ENCODE peak calls at places on chromosomes 5 and 9, in seven cellular contexts. E is ecto neural progenitor cell; K is T-helper 2 cell; Q is heart left ventricle; M is NAMALWA; D is AML-193; R is stimulated activated CD4-positive, alpha-beta T cell treated with anti-CD3 and anti-CD28 coated beads, TNF-alpha, amount 100 ng/mL, for 4 hours. U is an unnamed sample.

GRCh38 chr5:126939887-126940286 is 90.5 kb downstream of the MARCHF3 start:
- DNase-seq in E (no peak), K (no peak), Q (no peak), M (no peak), D (no peak), R (no peak), U (no peak)

GRCh38 chr9:110303136-110303535 is 34.5 kb downstream of the TXNDC8 start:
- DNase-seq in E (no peak), K (no peak), Q (no peak), M (no peak), D (peak; percentile 83), R (no peak), U (no peak)

GRCh38 chr9:69785757-69786156 is 25.9 kb upstream of the PTAR1 start:
- DNase-seq in E (no peak), K (no peak), Q (no peak), M (peak; percentile 8), D (no peak), R (no peak), U (peak; percentile 24)

GRCh38 chr9:117188394-117188793 is 226.5 kb downstream of the ASTN2 start:
- DNase-seq in E (no peak), K (no peak), Q (no peak), M (no peak), D (no peak), R (no peak), U (no peak)

GRCh38 chr9:133619791-133620190 is 10.6 kb upstream of the FAM163B start:
- DNase-seq in E (no peak), K (no peak), Q (no peak), M (peak; percentile 69), D (no peak), R (peak; percentile 56), U (no peak)

GRCh38 chr5:99973779-99974178 is 561.4 kb upstream of the FAM174A start:
- DNase-seq in E (no peak), K (no peak), Q (no peak), M (no peak), D (no peak), R (no peak), U (no peak)

GRCh38 chr5:41856644-41857491 is 13.4 kb downstream of the OXCT1 start:
- DNase-seq in E (peak; percentile 52), K (no peak), Q (no peak), M (peak; percentile 85), D (peak; percentile 53), R (peak; percentile 40), U (peak; percentile 36)

GRCh38 chr5:541888-542692 is 17.8 kb upstream of the SLC9A3 start:
- DNase-seq in E (no peak), K (peak; percentile 7), Q (peak; percentile 20), M (no peak), D (no peak), R (no peak), U (no peak)

GRCh38 chr9:124260769-124261603 is 3.2 kb downstream of the NEK6 start:
- DNase-seq in E (no peak), K (no peak), Q (no peak), M (peak; percentile 31), D (peak; percentile 94), R (no peak), U (peak; percentile 2)

GRCh38 chr9:121333950-121334773 is 35.9 kb downstream of the STOM start:
- DNase-seq in E (no peak), K (no peak), Q (peak; percentile 59), M (no peak), D (no peak), R (no peak), U (no peak)

GRCh38 chr9:121811140-121811539 is 159.7 kb downstream of the DAB2IP start:
- DNase-seq in E (no peak), K (no peak), Q (no peak), M (no peak), D (no peak), R (no peak), U (peak; percentile 28)

GRCh38 chr9:14593406-14593805 is 99.8 kb downstream of the ZDHHC21 start:
- DNase-seq in E (no peak), K (no peak), Q (no peak), M (no peak), D (no peak), R (no peak), U (no peak)

GRCh38 chr9:70156729-70157128 is 102.0 kb upstream of the SMC5 start:
- DNase-seq in E (no peak), K (no peak), Q (no peak), M (no peak), D (no peak), R (no peak), U (no peak)

GRCh38 chr9:133210609-133211008 is 1.6 kb upstream of the OBP2B start:
- DNase-seq in E (no peak), K (no peak), Q (no peak), M (no peak), D (no peak), R (no peak), U (no peak)

GRCh38 chr9:133309608-133310007 is 26.4 kb downstream of the SURF6 start:
- DNase-seq in E (no peak), K (no peak), Q (no peak), M (no peak), D (no peak), R (no peak), U (no peak)

GRCh38 chr5:55993628-55994501 is 898 bp downstream of the IL6ST start:
- DNase-seq in E (no peak), K (no peak), Q (no peak), M (peak; percentile 34), D (no peak), R (no peak), U (no peak)

GRCh38 chr9:136943291-136944093 is 1.0 kb downstream of the FBXW5 start:
- DNase-seq in E (no peak), K (no peak), Q (peak; percentile 62), M (peak; percentile 63), D (peak; percentile 9), R (no peak), U (peak; percentile 92)

U was measured in H7.